ENCODE peak calls at places on chromosomes 4 and X, in seven cellular contexts. W, Z, M, F, I, S and X are unnamed samples.
A peak's percentile ranks its signal among the peaks of the same experiment; 100 is the strongest.

GRCh38 chr4:179663641-179664431 is 2221.6 kb upstream of the AGA start:
- DNase-seq in W (no peak), Z (no peak), M (no peak), F (no peak), I (no peak), S (no peak), X (no peak)

GRCh38 chr4:157128395-157128794 is 52.4 kb downstream of the GLRB start:
- DNase-seq in W (peak; percentile 15), Z (no peak), M (no peak), F (peak; percentile 1), I (no peak), S (no peak), X (no peak)

GRCh38 chr4:80461412-80461811 is 125.9 kb downstream of the CFAP299 start:
- DNase-seq in W (no peak), Z (no peak), M (no peak), F (no peak), I (no peak), S (no peak), X (no peak)

GRCh38 chr4:40984051-40984450 is 230.3 kb downstream of the APBB2 start:
- DNase-seq in W (no peak), Z (no peak), M (no peak), F (no peak), I (no peak), S (no peak), X (no peak)

GRCh38 chr4:181517521-181517920 is 725.7 kb upstream of the TENM3 start:
- DNase-seq in W (no peak), Z (no peak), M (no peak), F (no peak), I (no peak), S (no peak), X (no peak)

GRCh38 chr4:7333801-7334421 is 100.8 kb downstream of the PSAPL1 start:
- DNase-seq in W (no peak), Z (no peak), M (no peak), F (no peak), I (no peak), S (no peak), X (no peak)

GRCh38 chr4:113825272-113825671 is 63.7 kb upstream of the CAMK2D start:
- DNase-seq in W (no peak), Z (no peak), M (no peak), F (no peak), I (peak; percentile 95), S (no peak), X (no peak)

GRCh38 chr4:105896984-105897760 is 1.9 kb downstream of the NPNT start:
- DNase-seq in W (no peak), Z (no peak), M (no peak), F (no peak), I (no peak), S (no peak), X (no peak)

GRCh38 chrX:71660562-71661416 is 6.6 kb upstream of the LOC101059915 start:
- DNase-seq in W (no peak), Z (no peak), M (no peak), F (no peak), I (no peak), S (no peak), X (no peak)

GRCh38 chr4:101229116-101229515 is 118.2 kb downstream of the PPP3CA start:
- DNase-seq in W (no peak), Z (no peak), M (no peak), F (no peak), I (no peak), S (no peak), X (no peak)

GRCh38 chr4:4384837-4385236 is 2.1 kb upstream of the NSG1 start:
- DNase-seq in W (peak; percentile 22), Z (peak; percentile 12), M (peak; percentile 43), F (peak; percentile 66), I (no peak), S (peak; percentile 78), X (peak; percentile 64)

GRCh38 chr4:121712001-121712655 is 15.3 kb upstream of the ANXA5 start:
- DNase-seq in W (no peak), Z (no peak), M (no peak), F (no peak), I (no peak), S (no peak), X (no peak)

GRCh38 chrX:11756354-11757318 is 1.4 kb upstream of the MSL3 start:
- DNase-seq in W (no peak), Z (no peak), M (no peak), F (no peak), I (no peak), S (no peak), X (no peak)

GRCh38 chr4:153593166-153593565 is 90.9 kb upstream of the TLR2 start:
- DNase-seq in W (no peak), Z (peak; percentile 5), M (no peak), F (no peak), I (no peak), S (no peak), X (no peak)

GRCh38 chr4:61079976-61080375 is 120.2 kb upstream of the ADGRL3 start:
- DNase-seq in W (no peak), Z (no peak), M (no peak), F (no peak), I (no peak), S (no peak), X (no peak)

GRCh38 chr4:113476800-113477199 is 284.7 kb downstream of the CAMK2D start:
- DNase-seq in W (peak; percentile 67), Z (no peak), M (no peak), F (no peak), I (no peak), S (no peak), X (no peak)

GRCh38 chrX:140229187-140229586 is 263.9 kb upstream of the CXorf66 start:
- DNase-seq in W (no peak), Z (no peak), M (no peak), F (no peak), I (no peak), S (no peak), X (peak; percentile 20)

GRCh38 chr4:112206431-112206830 is 25.2 kb upstream of the AP1AR start:
- DNase-seq in W (no peak), Z (no peak), M (no peak), F (no peak), I (no peak), S (no peak), X (no peak)

GRCh38 chrX:79413009-79413408 is 45.9 kb upstream of the ITM2A start:
- DNase-seq in W (no peak), Z (peak; percentile 0), M (peak; percentile 7), F (peak; percentile 1), I (no peak), S (no peak), X (peak; percentile 6)

DNA sequence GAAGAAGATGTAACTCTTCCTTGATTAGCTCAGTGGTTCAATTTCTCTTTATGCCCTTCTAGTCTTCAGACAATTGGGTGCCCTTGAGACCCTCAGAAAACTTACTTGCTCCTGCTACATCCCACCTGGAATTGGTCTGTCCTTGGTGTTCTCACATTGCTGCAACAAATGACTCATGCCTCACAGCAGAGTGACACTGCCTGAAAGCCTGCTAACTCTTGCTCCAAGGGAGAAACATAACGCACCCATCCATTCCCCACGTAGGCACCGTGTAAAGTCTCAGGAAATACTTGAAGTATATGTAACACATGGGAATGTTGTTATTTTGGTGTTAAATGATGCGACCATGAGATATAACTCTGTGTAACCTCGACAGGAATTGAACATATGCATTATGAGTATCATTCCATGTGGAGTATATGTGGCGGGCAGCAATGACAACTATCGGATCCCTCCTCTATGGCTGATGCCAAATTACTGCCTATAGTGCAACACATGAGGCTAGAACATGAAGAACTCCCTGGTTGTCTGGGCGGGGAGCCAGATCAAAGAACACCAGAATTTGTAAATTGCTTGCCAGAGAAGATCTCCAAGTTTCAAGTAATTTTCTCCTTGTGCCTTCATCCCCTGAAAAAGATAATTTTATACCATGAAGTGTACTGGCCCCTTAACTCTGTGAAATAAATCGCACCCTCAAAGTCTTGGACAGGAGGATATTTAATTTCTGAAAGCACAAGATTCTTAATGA is 231.3 kb upstream of the STK26 start:
- DNase-seq in W (no peak), Z (no peak), M (no peak), F (no peak), I (no peak), S (no peak), X (no peak)
- H3K4me3 ChIP-seq in W (no peak overlapping the region), Z (no peak overlapping the region), M (no peak overlapping the region), F (peak overlapping the region; percentile 47), I (peak overlapping the region; percentile 28), S (no peak overlapping the region), X (no peak overlapping the region)

GRCh38 chrX:69154051-69154450 is 11.2 kb downstream of the PJA1 start:
- DNase-seq in W (no peak), Z (no peak), M (no peak), F (peak; percentile 1), I (no peak), S (no peak), X (no peak)
- TF ChIP-seq YY1 in W (no peak), Z (no peak), M (no peak), F (no peak), I (no peak), S (no peak), X (no peak)

GRCh38 chr4:1172971-1173757 is 781 bp upstream of the SPON2 start:
- DNase-seq in W (no peak), Z (peak; percentile 89), M (no peak), F (peak; percentile 38), I (no peak), S (no peak), X (no peak)

GRCh38 chr4:1174941-1175634 is 2.7 kb upstream of the SPON2 start:
- DNase-seq in W (no peak), Z (no peak), M (no peak), F (no peak), I (no peak), S (no peak), X (no peak)

GRCh38 chr4:1177274-1178141 is 5.1 kb upstream of the SPON2 start:
- DNase-seq in W (no peak), Z (peak; percentile 38), M (no peak), F (no peak), I (no peak), S (no peak), X (no peak)

GRCh38 chr4:1176398-1177273 is 4.3 kb upstream of the SPON2 start:
- DNase-seq in W (no peak), Z (no peak), M (no peak), F (no peak), I (no peak), S (no peak), X (no peak)

DNA sequence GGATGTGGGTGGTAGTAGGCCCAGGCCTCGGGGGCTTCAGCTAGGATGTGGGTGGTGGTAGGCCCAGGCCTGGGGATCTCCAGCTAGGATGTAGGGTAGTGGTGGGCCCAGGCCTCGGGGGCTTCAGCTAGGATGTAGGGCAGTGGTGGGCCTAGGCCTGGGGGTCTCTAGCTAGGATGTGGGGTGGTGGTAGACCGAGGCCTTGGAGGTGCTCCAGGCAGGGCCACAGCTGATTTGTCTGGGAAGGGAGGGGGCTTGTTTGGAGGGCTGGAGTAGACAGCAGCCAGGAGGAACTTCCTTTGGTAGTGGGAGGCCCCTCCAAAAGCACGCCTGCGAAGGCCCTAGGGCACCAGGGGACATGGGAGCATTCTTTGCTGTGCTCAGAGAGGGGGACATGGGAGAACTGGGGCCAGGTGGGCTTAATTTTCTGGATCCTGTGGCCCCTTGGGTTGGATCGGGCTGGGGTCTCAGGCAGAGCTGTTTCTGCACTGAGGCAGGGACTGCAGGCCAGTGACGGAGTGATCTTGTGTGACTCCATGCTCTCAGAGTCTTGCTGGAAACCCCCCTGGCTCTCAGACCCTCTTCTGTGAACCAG is 3.3 kb upstream of the SPON2 start:
- DNase-seq in W (no peak), Z (no peak), M (no peak), F (no peak), I (no peak), S (no peak), X (no peak)
- H3K4me1 ChIP-seq in W (no peaks in the 10 kb centered on the region), Z (peaks cover 61% of the 10 kb centered on the region), M (peaks cover 48% of the 10 kb centered on the region), F (peaks cover 2% of the 10 kb centered on the region), I (peaks cover 3% of the 10 kb centered on the region), S (peaks cover 10% of the 10 kb centered on the region), X (peaks cover 24% of the 10 kb centered on the region)

GRCh38 chrX:63400340-63400739 is 49.2 kb upstream of the SPIN4 start:
- DNase-seq in W (no peak), Z (no peak), M (no peak), F (no peak), I (no peak), S (no peak), X (no peak)

GRCh38 chrX:63394872-63395271 is 43.7 kb upstream of the SPIN4 start:
- DNase-seq in W (no peak), Z (no peak), M (no peak), F (no peak), I (no peak), S (no peak), X (no peak)
- H3K4me3 ChIP-seq in W (no peak overlapping the region), Z (no peak overlapping the region), M (no peak overlapping the region), F (no peak overlapping the region), I (no peak overlapping the region), S (no peak overlapping the region), X (no peak overlapping the region)